ENCODE peak calls at places on chromosome 1, in six cellular contexts. Z, G, M, P, W and H are unnamed samples.

GRCh38 chr1:167416506-167416905 is 101.8 kb downstream of the CD247 start:
- ATAC-seq in Z (no peak), P (no peak), G (no peak), W (no peak), M (no peak), H (no peak)

GRCh38 chr1:228902781-228903572 is 167.7 kb downstream of the RHOU start:
- ATAC-seq in P (peak), G (no peak), W (no peak), Z (no peak), M (peak), H (peak)

GRCh38 chr1:50978852-50979781 is 9.1 kb downstream of the CDKN2C start:
- ATAC-seq in W (no peak), M (no peak), Z (peak), G (no peak), P (peak), H (no peak)

GRCh38 chr1:164578474-164579200 is 19.7 kb downstream of the PBX1 start:
- ATAC-seq in M (no peak), G (no peak), W (no peak), P (no peak), Z (no peak), H (no peak)

GRCh38 chr1:6056549-6056948 is 10.9 kb downstream of the KCNAB2 start:
- ATAC-seq in G (no peak), M (no peak), W (no peak), Z (peak), P (no peak), H (no peak)

GRCh38 chr1:24474193-24474592 is 28.4 kb upstream of the RCAN3 start:
- ATAC-seq in Z (no peak), M (no peak), W (no peak), P (no peak), G (no peak), H (no peak)

GRCh38 chr1:18176619-18177018 is 69.0 kb downstream of the IGSF21 start:
- ATAC-seq in G (no peak), P (no peak), M (no peak), W (no peak), Z (no peak), H (no peak)

GRCh38 chr1:67005068-67005467 is 48.9 kb downstream of the SLC35D1 start:
- ATAC-seq in W (no peak), M (no peak), G (no peak), P (no peak), Z (no peak), H (no peak)

GRCh38 chr1:168243200-168243599 is 17.4 kb downstream of the SFT2D2 start:
- ATAC-seq in G (no peak), Z (no peak), M (no peak), P (peak), W (no peak), H (peak)

GRCh38 chr1:79252598-79252997 is 246.1 kb upstream of the ADGRL4 start:
- ATAC-seq in G (no peak), M (no peak), W (no peak), P (no peak), Z (no peak), H (no peak)

GRCh38 chr1:158809862-158810261 is 21.3 kb upstream of the MNDA start:
- ATAC-seq in G (no peak), W (no peak), Z (no peak), P (no peak), M (no peak), H (no peak)

GRCh38 chr1:203593723-203594122 is 32.9 kb upstream of the ATP2B4 start:
- ATAC-seq in Z (peak), G (peak), M (peak), P (no peak), W (peak), H (no peak)

GRCh38 chr1:9119745-9120144 is 9.2 kb downstream of the GPR157 start:
- ATAC-seq in Z (no peak), M (no peak), W (peak), P (no peak), G (no peak), H (no peak)

GRCh38 chr1:100441651-100442050 is 89.3 kb downstream of the CDC14A start:
- ATAC-seq in P (no peak), Z (peak), G (no peak), W (no peak), M (no peak), H (no peak)

GRCh38 chr1:39104158-39105060 is 78.3 kb downstream of the NDUFS5 start:
- ATAC-seq in M (peak), G (no peak), W (no peak), Z (no peak), P (peak), H (peak)

GRCh38 chr1:2530501-2531361 is 668 bp upstream of the HES5 start:
- ATAC-seq in P (no peak), M (no peak), G (no peak), W (no peak), Z (no peak), H (no peak)

GRCh38 chr1:33140153-33141149 is 41.4 kb downstream of the TRIM62 start:
- ATAC-seq in Z (no peak), M (peak), W (no peak), G (no peak), P (no peak), H (no peak)